ENCODE peak calls at places on chromosome 6, in five cellular contexts. One of them, this sample, is unnamed.

GRCh38 chr6:92777146-92777740 is 642.1 kb downstream of the EPHA7 start:
- DNase-seq in iPS-NIHi11: peak
- DNase-seq in T-helper 1 cell: no peak
- DNase-seq in NCI-H2029 treated with DMSO at 0.1 percent for 48 hours: peak
- DNase-seq in NCI-H2081: peak
- DNase-seq in this sample: no peak

GRCh38 chr6:69487688-69488087 is 309.1 kb downstream of the LMBRD1 start:
- DNase-seq in iPS-NIHi11: peak
- DNase-seq in T-helper 1 cell: no peak
- DNase-seq in NCI-H2029 treated with DMSO at 0.1 percent for 48 hours: no peak
- DNase-seq in NCI-H2081: peak
- DNase-seq in this sample: no peak

GRCh38 chr6:3841711-3842565 is 7.2 kb upstream of the FAM50B start:
- DNase-seq in iPS-NIHi11: no peak
- DNase-seq in T-helper 1 cell: no peak
- DNase-seq in NCI-H2029 treated with DMSO at 0.1 percent for 48 hours: no peak
- DNase-seq in NCI-H2081: no peak
- DNase-seq in this sample: no peak

GRCh38 chr6:32842690-32843089 is 1.2 kb downstream of the PSMB8 start:
- DNase-seq in iPS-NIHi11: no peak
- DNase-seq in T-helper 1 cell: no peak
- DNase-seq in NCI-H2029 treated with DMSO at 0.1 percent for 48 hours: no peak
- DNase-seq in NCI-H2081: no peak
- DNase-seq in this sample: no peak

GRCh38 chr6:96742702-96743101 is 94.6 kb downstream of the GPR63 start:
- DNase-seq in iPS-NIHi11: no peak
- DNase-seq in T-helper 1 cell: no peak
- DNase-seq in NCI-H2029 treated with DMSO at 0.1 percent for 48 hours: no peak
- DNase-seq in NCI-H2081: no peak
- DNase-seq in this sample: no peak

GRCh38 chr6:45538636-45539035 is 160.9 kb upstream of the SUPT3H start:
- DNase-seq in iPS-NIHi11: no peak
- DNase-seq in T-helper 1 cell: no peak
- DNase-seq in NCI-H2029 treated with DMSO at 0.1 percent for 48 hours: no peak
- DNase-seq in NCI-H2081: no peak
- DNase-seq in this sample: no peak

GRCh38 chr6:2971420-2972218 is at the start of gene SERPINB6:
- DNase-seq in iPS-NIHi11: peak
- DNase-seq in T-helper 1 cell: peak
- DNase-seq in NCI-H2029 treated with DMSO at 0.1 percent for 48 hours: peak
- DNase-seq in NCI-H2081: no peak
- DNase-seq in this sample: peak

GRCh38 chr6:13733178-13733851 is 21.7 kb upstream of the RANBP9 start:
- DNase-seq in iPS-NIHi11: peak
- DNase-seq in T-helper 1 cell: no peak
- DNase-seq in NCI-H2029 treated with DMSO at 0.1 percent for 48 hours: peak
- DNase-seq in NCI-H2081: no peak
- DNase-seq in this sample: no peak

GRCh38 chr6:13383280-13384163 is 55.2 kb upstream of the TBC1D7 start:
- DNase-seq in iPS-NIHi11: no peak
- DNase-seq in T-helper 1 cell: no peak
- DNase-seq in NCI-H2029 treated with DMSO at 0.1 percent for 48 hours: peak
- DNase-seq in NCI-H2081: no peak
- DNase-seq in this sample: peak

GRCh38 chr6:162602759-162603158 is 124.8 kb downstream of the PRKN start:
- DNase-seq in iPS-NIHi11: no peak
- DNase-seq in T-helper 1 cell: no peak
- DNase-seq in NCI-H2029 treated with DMSO at 0.1 percent for 48 hours: no peak
- DNase-seq in NCI-H2081: no peak
- DNase-seq in this sample: no peak

GRCh38 chr6:149545258-149545753 is 537 bp downstream of the PPIL4 start:
- DNase-seq in iPS-NIHi11: peak
- DNase-seq in T-helper 1 cell: peak
- DNase-seq in NCI-H2029 treated with DMSO at 0.1 percent for 48 hours: no peak
- DNase-seq in NCI-H2081: no peak
- DNase-seq in this sample: peak

GRCh38 chr6:41626917-41627316 is 11.4 kb upstream of the MDFI start:
- DNase-seq in iPS-NIHi11: no peak
- DNase-seq in T-helper 1 cell: no peak
- DNase-seq in NCI-H2029 treated with DMSO at 0.1 percent for 48 hours: no peak
- DNase-seq in NCI-H2081: no peak
- DNase-seq in this sample: no peak

GRCh38 chr6:154361476-154361875 is 4.9 kb upstream of the IPCEF1 start:
- DNase-seq in iPS-NIHi11: no peak
- DNase-seq in T-helper 1 cell: no peak
- DNase-seq in NCI-H2029 treated with DMSO at 0.1 percent for 48 hours: no peak
- DNase-seq in NCI-H2081: no peak
- DNase-seq in this sample: no peak

GRCh38 chr6:82080767-82081166 is 166.8 kb downstream of the IBTK start:
- DNase-seq in iPS-NIHi11: no peak
- DNase-seq in T-helper 1 cell: no peak
- DNase-seq in NCI-H2029 treated with DMSO at 0.1 percent for 48 hours: no peak
- DNase-seq in NCI-H2081: no peak
- DNase-seq in this sample: no peak

GRCh38 chr6:87742106-87742505 is 40.1 kb upstream of the AKIRIN2 start:
- DNase-seq in iPS-NIHi11: no peak
- DNase-seq in T-helper 1 cell: peak
- DNase-seq in NCI-H2029 treated with DMSO at 0.1 percent for 48 hours: no peak
- DNase-seq in NCI-H2081: no peak
- DNase-seq in this sample: peak

GRCh38 chr6:128599036-128599435 is 78.6 kb upstream of the PTPRK start:
- DNase-seq in iPS-NIHi11: no peak
- DNase-seq in T-helper 1 cell: no peak
- DNase-seq in NCI-H2029 treated with DMSO at 0.1 percent for 48 hours: no peak
- DNase-seq in NCI-H2081: no peak
- DNase-seq in this sample: no peak

GRCh38 chr6:42453649-42454427 is 2.1 kb upstream of the TRERF1 start:
- DNase-seq in iPS-NIHi11: no peak
- DNase-seq in T-helper 1 cell: no peak
- DNase-seq in NCI-H2029 treated with DMSO at 0.1 percent for 48 hours: peak
- DNase-seq in NCI-H2081: no peak
- DNase-seq in this sample: no peak

GRCh38 chr6:5706094-5707033 is 300.4 kb downstream of the NRN1 start:
- DNase-seq in iPS-NIHi11: no peak
- DNase-seq in T-helper 1 cell: no peak
- DNase-seq in NCI-H2029 treated with DMSO at 0.1 percent for 48 hours: no peak
- DNase-seq in NCI-H2081: no peak
- DNase-seq in this sample: no peak

GRCh38 chr6:161230339-161230738 is 43.5 kb downstream of the AGPAT4 start:
- DNase-seq in iPS-NIHi11: no peak
- DNase-seq in T-helper 1 cell: no peak
- DNase-seq in NCI-H2029 treated with DMSO at 0.1 percent for 48 hours: no peak
- DNase-seq in NCI-H2081: no peak
- DNase-seq in this sample: no peak

GRCh38 chr6:161418458-161418945 is 144.6 kb upstream of the AGPAT4 start:
- DNase-seq in iPS-NIHi11: peak
- DNase-seq in T-helper 1 cell: no peak
- DNase-seq in NCI-H2029 treated with DMSO at 0.1 percent for 48 hours: peak
- DNase-seq in NCI-H2081: peak
- DNase-seq in this sample: peak

GRCh38 chr6:149393002-149393679 is 6.9 kb upstream of the SUMO4 start:
- DNase-seq in iPS-NIHi11: no peak
- DNase-seq in T-helper 1 cell: no peak
- DNase-seq in NCI-H2029 treated with DMSO at 0.1 percent for 48 hours: no peak
- DNase-seq in NCI-H2081: no peak
- DNase-seq in this sample: no peak

GRCh38 chr6:56037587-56037986 is 162.2 kb upstream of the BMP5 start:
- DNase-seq in iPS-NIHi11: no peak
- DNase-seq in T-helper 1 cell: no peak
- DNase-seq in NCI-H2029 treated with DMSO at 0.1 percent for 48 hours: no peak
- DNase-seq in NCI-H2081: no peak
- DNase-seq in this sample: no peak

GRCh38 chr6:116218172-116218633 is 35.7 kb downstream of the TSPYL4 start:
- DNase-seq in iPS-NIHi11: no peak
- DNase-seq in T-helper 1 cell: no peak
- DNase-seq in NCI-H2029 treated with DMSO at 0.1 percent for 48 hours: peak
- DNase-seq in NCI-H2081: no peak
- DNase-seq in this sample: no peak

This sample was measured in memory B cell.